ENCODE peak calls at places on chromosomes 12 and 14, in nine cellular contexts. One of them, this sample, is unnamed. For H3K4me1, the result is how much of the 10 kb centered on the place peaks cover.

GRCh38 chr12:30286345-30286926 is 409.2 kb downstream of the IPO8 start:
- DNase-seq in right lobe of liver: no peak
- DNase-seq in psoas muscle: no peak
- DNase-seq in A549: peak
- DNase-seq in mesendoderm: peak
- DNase-seq in HCT116: peak
- DNase-seq in left ventricle myocardium inferior: no peak
- DNase-seq in pancreas: no peak
- DNase-seq in endothelial cell of umbilical vein: peak
- DNase-seq in this sample: no peak

GRCh38 chr12:19575307-19576243 is 136.3 kb downstream of the AEBP2 start:
- DNase-seq in endothelial cell of umbilical vein: peak
- DNase-seq in A549: no peak
- DNase-seq in left ventricle myocardium inferior: peak
- DNase-seq in pancreas: no peak
- DNase-seq in mesendoderm: peak
- DNase-seq in right lobe of liver: no peak
- DNase-seq in psoas muscle: peak
- DNase-seq in HCT116: peak
- DNase-seq in this sample: peak

GRCh38 chr14:100664841-100665425 is 61.8 kb upstream of the DLK1 start:
- DNase-seq in pancreas: peak
- DNase-seq in HCT116: no peak
- DNase-seq in right lobe of liver: no peak
- DNase-seq in left ventricle myocardium inferior: peak
- DNase-seq in A549: no peak
- DNase-seq in mesendoderm: no peak
- DNase-seq in endothelial cell of umbilical vein: no peak
- DNase-seq in psoas muscle: peak
- DNase-seq in this sample: no peak

GRCh38 chr14:28142400-28143015 is 624.1 kb upstream of the FOXG1 start:
- DNase-seq in right lobe of liver: no peak
- DNase-seq in mesendoderm: peak
- DNase-seq in A549: no peak
- DNase-seq in HCT116: no peak
- DNase-seq in pancreas: no peak
- DNase-seq in endothelial cell of umbilical vein: no peak
- DNase-seq in left ventricle myocardium inferior: no peak
- DNase-seq in psoas muscle: no peak
- DNase-seq in this sample: no peak

GRCh38 chr12:2344892-2345291 is 292.1 kb downstream of the CACNA1C start:
- DNase-seq in mesendoderm: no peak
- DNase-seq in right lobe of liver: no peak
- DNase-seq in A549: no peak
- DNase-seq in pancreas: no peak
- DNase-seq in endothelial cell of umbilical vein: no peak
- DNase-seq in psoas muscle: no peak
- DNase-seq in left ventricle myocardium inferior: no peak
- DNase-seq in HCT116: no peak
- DNase-seq in this sample: no peak

GRCh38 chr14:75495882-75496281 is 26.4 kb upstream of the BATF start:
- DNase-seq in HCT116: no peak
- DNase-seq in psoas muscle: no peak
- DNase-seq in left ventricle myocardium inferior: no peak
- DNase-seq in right lobe of liver: no peak
- DNase-seq in A549: no peak
- DNase-seq in endothelial cell of umbilical vein: no peak
- DNase-seq in pancreas: no peak
- DNase-seq in mesendoderm: no peak
- DNase-seq in this sample: peak

GRCh38 chr12:74021937-74022336 is 515.7 kb upstream of the ATXN7L3B start:
- DNase-seq in psoas muscle: peak
- DNase-seq in HCT116: peak
- DNase-seq in right lobe of liver: peak
- DNase-seq in left ventricle myocardium inferior: peak
- DNase-seq in A549: peak
- DNase-seq in pancreas: peak
- DNase-seq in endothelial cell of umbilical vein: peak
- DNase-seq in mesendoderm: peak
- DNase-seq in this sample: peak

GRCh38 chr14:69711065-69711464 is 55.9 kb upstream of the SRSF5 start:
- DNase-seq in pancreas: peak
- DNase-seq in A549: no peak
- DNase-seq in right lobe of liver: no peak
- DNase-seq in psoas muscle: peak
- DNase-seq in HCT116: no peak
- DNase-seq in mesendoderm: no peak
- DNase-seq in left ventricle myocardium inferior: peak
- DNase-seq in endothelial cell of umbilical vein: no peak
- DNase-seq in this sample: no peak

GRCh38 chr12:29519585-29520182 is 22.2 kb upstream of the OVCH1 start:
- DNase-seq in HCT116: peak
- DNase-seq in right lobe of liver: no peak
- DNase-seq in left ventricle myocardium inferior: no peak
- DNase-seq in mesendoderm: peak
- DNase-seq in psoas muscle: no peak
- DNase-seq in A549: peak
- DNase-seq in endothelial cell of umbilical vein: peak
- DNase-seq in pancreas: peak
- DNase-seq in this sample: no peak

GRCh38 chr12:117874842-117875434 is 93.9 kb downstream of the KSR2 start:
- DNase-seq in HCT116: peak
- DNase-seq in endothelial cell of umbilical vein: peak
- DNase-seq in right lobe of liver: peak
- DNase-seq in mesendoderm: peak
- DNase-seq in A549: peak
- DNase-seq in psoas muscle: peak
- DNase-seq in left ventricle myocardium inferior: peak
- DNase-seq in pancreas: peak
- DNase-seq in this sample: peak

GRCh38 chr12:119556830-119557229 is 36.7 kb upstream of the TMEM233 start:
- DNase-seq in endothelial cell of umbilical vein: no peak
- DNase-seq in left ventricle myocardium inferior: no peak
- DNase-seq in right lobe of liver: no peak
- DNase-seq in pancreas: no peak
- DNase-seq in psoas muscle: no peak
- DNase-seq in HCT116: no peak
- DNase-seq in mesendoderm: no peak
- DNase-seq in A549: no peak
- DNase-seq in this sample: no peak

GRCh38 chr14:33073023-33073422 is 134.3 kb downstream of the NPAS3 start:
- DNase-seq in mesendoderm: no peak
- DNase-seq in HCT116: no peak
- DNase-seq in left ventricle myocardium inferior: no peak
- DNase-seq in pancreas: no peak
- DNase-seq in psoas muscle: no peak
- DNase-seq in A549: no peak
- DNase-seq in right lobe of liver: no peak
- DNase-seq in endothelial cell of umbilical vein: no peak
- DNase-seq in this sample: no peak

GRCh38 chr12:10130042-10130441 is at the start of gene CLEC7A:
- DNase-seq in left ventricle myocardium inferior: no peak
- DNase-seq in mesendoderm: no peak
- DNase-seq in pancreas: no peak
- DNase-seq in endothelial cell of umbilical vein: peak
- DNase-seq in psoas muscle: no peak
- DNase-seq in A549: no peak
- DNase-seq in HCT116: no peak
- DNase-seq in right lobe of liver: no peak
- DNase-seq in this sample: no peak

GRCh38 chr14:69041783-69042182 is 62.7 kb upstream of the ACTN1 start:
- DNase-seq in HCT116: no peak
- DNase-seq in pancreas: no peak
- DNase-seq in mesendoderm: no peak
- DNase-seq in A549: no peak
- DNase-seq in left ventricle myocardium inferior: no peak
- DNase-seq in right lobe of liver: no peak
- DNase-seq in endothelial cell of umbilical vein: no peak
- DNase-seq in psoas muscle: no peak
- DNase-seq in this sample: no peak

GRCh38 chr12:47886471-47887240 is 18.1 kb downstream of the VDR start:
- DNase-seq in HCT116: no peak
- DNase-seq in right lobe of liver: no peak
- DNase-seq in endothelial cell of umbilical vein: no peak
- DNase-seq in mesendoderm: no peak
- DNase-seq in left ventricle myocardium inferior: no peak
- DNase-seq in pancreas: no peak
- DNase-seq in A549: no peak
- DNase-seq in psoas muscle: no peak
- DNase-seq in this sample: no peak

GRCh38 chr12:67019070-67019469 is 250.1 kb upstream of the CAND1 start:
- DNase-seq in right lobe of liver: no peak
- DNase-seq in left ventricle myocardium inferior: no peak
- DNase-seq in endothelial cell of umbilical vein: no peak
- DNase-seq in mesendoderm: no peak
- DNase-seq in pancreas: peak
- DNase-seq in A549: no peak
- DNase-seq in HCT116: no peak
- DNase-seq in psoas muscle: no peak
- DNase-seq in this sample: no peak

GRCh38 chr12:43273467-43273866 is 278.5 kb downstream of the ADAMTS20 start:
- DNase-seq in endothelial cell of umbilical vein: peak
- DNase-seq in A549: no peak
- DNase-seq in right lobe of liver: no peak
- DNase-seq in pancreas: no peak
- DNase-seq in mesendoderm: no peak
- DNase-seq in left ventricle myocardium inferior: no peak
- DNase-seq in HCT116: no peak
- DNase-seq in psoas muscle: no peak
- DNase-seq in this sample: no peak

GRCh38 chr12:47829584-47829983 is 9.9 kb upstream of the HDAC7 start:
- DNase-seq in right lobe of liver: peak
- DNase-seq in endothelial cell of umbilical vein: no peak
- DNase-seq in psoas muscle: no peak
- DNase-seq in A549: no peak
- DNase-seq in pancreas: no peak
- DNase-seq in mesendoderm: no peak
- DNase-seq in HCT116: no peak
- DNase-seq in left ventricle myocardium inferior: no peak
- DNase-seq in this sample: no peak

GRCh38 chr12:6950944-6951540 is at the start of gene PTPN6:
- DNase-seq in HCT116: no peak
- DNase-seq in A549: no peak
- DNase-seq in left ventricle myocardium inferior: peak
- DNase-seq in mesendoderm: no peak
- DNase-seq in endothelial cell of umbilical vein: no peak
- DNase-seq in pancreas: no peak
- DNase-seq in right lobe of liver: peak
- DNase-seq in psoas muscle: no peak
- DNase-seq in this sample: peak
- H3K4me1 ChIP-seq in HCT116: under half
- H3K4me1 ChIP-seq in A549: under half
- H3K4me1 ChIP-seq in left ventricle myocardium inferior: under half
- H3K4me1 ChIP-seq in mesendoderm: under half
- H3K4me1 ChIP-seq in endothelial cell of umbilical vein: under half
- H3K4me1 ChIP-seq in pancreas: under half
- H3K4me1 ChIP-seq in right lobe of liver: under half
- H3K4me1 ChIP-seq in psoas muscle: under half
- H3K4me1 ChIP-seq in this sample: under half

DNA sequence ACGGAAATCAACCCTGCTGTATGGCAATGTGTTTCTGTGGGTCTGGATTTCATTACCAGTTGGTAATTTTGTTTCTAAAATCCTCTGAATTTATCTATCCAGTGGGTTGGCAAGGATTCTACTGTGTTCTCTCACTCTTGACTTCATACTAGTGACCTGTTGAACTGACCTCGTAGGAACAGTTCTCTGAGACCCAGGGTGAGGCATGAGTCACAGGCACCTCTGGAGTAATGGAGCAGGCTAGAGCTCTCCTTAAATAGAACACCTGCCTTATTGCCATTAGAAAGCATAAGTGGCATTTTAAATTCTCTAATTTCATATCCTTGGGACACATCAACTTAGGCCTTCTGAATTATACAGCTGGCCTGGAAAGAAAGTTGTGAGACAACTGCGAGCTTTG is 258.3 kb upstream of the NAV3 start:
- DNase-seq in endothelial cell of umbilical vein: no peak
- DNase-seq in A549: no peak
- DNase-seq in mesendoderm: no peak
- DNase-seq in HCT116: no peak
- DNase-seq in psoas muscle: no peak
- DNase-seq in right lobe of liver: no peak
- DNase-seq in left ventricle myocardium inferior: no peak
- DNase-seq in pancreas: no peak
- DNase-seq in this sample: no peak
- H3K4me1 ChIP-seq in endothelial cell of umbilical vein: under half
- H3K4me1 ChIP-seq in A549: under half
- H3K4me1 ChIP-seq in mesendoderm: under half
- H3K4me1 ChIP-seq in HCT116: under half
- H3K4me1 ChIP-seq in psoas muscle: under half
- H3K4me1 ChIP-seq in right lobe of liver: under half
- H3K4me1 ChIP-seq in left ventricle myocardium inferior: under half
- H3K4me1 ChIP-seq in pancreas: under half
- H3K4me1 ChIP-seq in this sample: under half

GRCh38 chr12:132492522-132492921 is 2.6 kb downstream of the FBRSL1 start:
- DNase-seq in HCT116: no peak
- DNase-seq in psoas muscle: no peak
- DNase-seq in mesendoderm: no peak
- DNase-seq in endothelial cell of umbilical vein: no peak
- DNase-seq in A549: no peak
- DNase-seq in left ventricle myocardium inferior: no peak
- DNase-seq in pancreas: no peak
- DNase-seq in right lobe of liver: no peak
- DNase-seq in this sample: no peak
- H3K4me1 ChIP-seq in HCT116: under half
- H3K4me1 ChIP-seq in psoas muscle: half or more
- H3K4me1 ChIP-seq in mesendoderm: under half
- H3K4me1 ChIP-seq in endothelial cell of umbilical vein: under half
- H3K4me1 ChIP-seq in A549: under half
- H3K4me1 ChIP-seq in left ventricle myocardium inferior: half or more
- H3K4me1 ChIP-seq in pancreas: under half
- H3K4me1 ChIP-seq in right lobe of liver: half or more
- H3K4me1 ChIP-seq in this sample: under half

GRCh38 chr12:124757329-124757728 is 106.3 kb downstream of the SCARB1 start:
- DNase-seq in mesendoderm: no peak
- DNase-seq in A549: no peak
- DNase-seq in right lobe of liver: no peak
- DNase-seq in pancreas: no peak
- DNase-seq in left ventricle myocardium inferior: no peak
- DNase-seq in endothelial cell of umbilical vein: no peak
- DNase-seq in psoas muscle: no peak
- DNase-seq in HCT116: no peak
- DNase-seq in this sample: no peak

GRCh38 chr12:124754949-124755800 is 108.5 kb downstream of the SCARB1 start:
- DNase-seq in endothelial cell of umbilical vein: no peak
- DNase-seq in HCT116: no peak
- DNase-seq in A549: no peak
- DNase-seq in mesendoderm: peak
- DNase-seq in pancreas: peak
- DNase-seq in psoas muscle: peak
- DNase-seq in right lobe of liver: peak
- DNase-seq in left ventricle myocardium inferior: peak
- DNase-seq in this sample: peak

GRCh38 chr12:124755801-124756148 is 107.9 kb downstream of the SCARB1 start:
- DNase-seq in pancreas: no peak
- DNase-seq in right lobe of liver: no peak
- DNase-seq in mesendoderm: no peak
- DNase-seq in HCT116: no peak
- DNase-seq in A549: no peak
- DNase-seq in psoas muscle: no peak
- DNase-seq in endothelial cell of umbilical vein: no peak
- DNase-seq in left ventricle myocardium inferior: no peak
- DNase-seq in this sample: no peak

GRCh38 chr12:124756730-124757129 is 106.9 kb downstream of the SCARB1 start:
- DNase-seq in left ventricle myocardium inferior: no peak
- DNase-seq in A549: no peak
- DNase-seq in HCT116: no peak
- DNase-seq in psoas muscle: no peak
- DNase-seq in right lobe of liver: no peak
- DNase-seq in pancreas: no peak
- DNase-seq in mesendoderm: no peak
- DNase-seq in endothelial cell of umbilical vein: no peak
- DNase-seq in this sample: no peak

GRCh38 chr12:124756151-124756550 is 107.5 kb downstream of the SCARB1 start:
- DNase-seq in HCT116: no peak
- DNase-seq in mesendoderm: no peak
- DNase-seq in psoas muscle: no peak
- DNase-seq in pancreas: no peak
- DNase-seq in A549: no peak
- DNase-seq in endothelial cell of umbilical vein: no peak
- DNase-seq in left ventricle myocardium inferior: no peak
- DNase-seq in right lobe of liver: no peak
- DNase-seq in this sample: no peak
- H3K4me1 ChIP-seq in HCT116: under half
- H3K4me1 ChIP-seq in mesendoderm: under half
- H3K4me1 ChIP-seq in psoas muscle: under half
- H3K4me1 ChIP-seq in pancreas: under half
- H3K4me1 ChIP-seq in A549: under half
- H3K4me1 ChIP-seq in endothelial cell of umbilical vein: under half
- H3K4me1 ChIP-seq in left ventricle myocardium inferior: half or more
- H3K4me1 ChIP-seq in right lobe of liver: under half
- H3K4me1 ChIP-seq in this sample: under half